ENCODE peak calls at places on chromosomes 4 and X, in six cellular contexts. Z, O, I, Q, S and A are unnamed samples.

GRCh38 chrX:10041383-10041782 is 74.2 kb downstream of the CLDN34 start:
- DNase-seq in I (no peak), Z (no peak), S (no peak), Q (no peak), O (no peak), A (no peak)

GRCh38 chrX:122046815-122047214 is 999.4 kb downstream of the GLUD2 start:
- DNase-seq in Z (no peak), O (no peak), Q (no peak), I (no peak), S (no peak), A (no peak)

GRCh38 chrX:46722742-46723568 is 36.0 kb downstream of the SLC9A7 start:
- DNase-seq in O (no peak), S (no peak), Z (no peak), I (no peak), Q (no peak), A (no peak)

GRCh38 chr4:66123195-66123594 is 452.9 kb upstream of the EPHA5 start:
- DNase-seq in O (no peak), Z (no peak), I (no peak), S (no peak), Q (no peak), A (no peak)

GRCh38 chr4:1785592-1785991 is 7.5 kb upstream of the FGFR3 start:
- DNase-seq in S (no peak), O (no peak), I (no peak), Z (no peak), Q (no peak), A (no peak)

GRCh38 chr4:130479020-130479419 is 1383.1 kb downstream of the C4orf33 start:
- DNase-seq in S (no peak), Q (no peak), O (no peak), I (no peak), Z (no peak), A (no peak)

GRCh38 chr4:119118397-119118796 is 17.2 kb upstream of the MYOZ2 start:
- DNase-seq in S (no peak), O (no peak), Z (no peak), Q (no peak), I (no peak), A (no peak)

GRCh38 chr4:129043523-129043922 is 49.8 kb downstream of the SCLT1 start:
- DNase-seq in Q (no peak), O (peak), I (no peak), S (no peak), Z (no peak), A (peak)

GRCh38 chrX:153662266-153662665 is 11.3 kb downstream of the PNCK start:
- DNase-seq in I (peak), Z (peak), O (peak), S (no peak), Q (no peak), A (no peak)

GRCh38 chr4:110631582-110632505 is 9.0 kb upstream of the PITX2 start:
- DNase-seq in O (peak), Z (peak), S (peak), I (peak), Q (no peak), A (peak)

GRCh38 chrX:16386126-16386525 is 218.8 kb downstream of the MAGEB17 start:
- DNase-seq in O (no peak), Z (no peak), S (no peak), I (no peak), Q (no peak), A (no peak)

GRCh38 chrX:119512145-119512800 is 44.0 kb downstream of the SLC25A5 start:
- DNase-seq in Z (peak), O (peak), S (peak), Q (no peak), I (no peak), A (peak)

GRCh38 chr4:188396037-188396436 is 256.8 kb downstream of the TRIML1 start:
- DNase-seq in O (no peak), Q (no peak), I (no peak), Z (no peak), S (no peak), A (no peak)

GRCh38 chr4:40289366-40290188 is 45.6 kb upstream of the CHRNA9 start:
- DNase-seq in Z (no peak), O (no peak), I (no peak), S (peak), Q (no peak), A (peak)

GRCh38 chrX:3263681-3264126 is 82.7 kb downstream of the MXRA5 start:
- DNase-seq in I (no peak), Q (no peak), O (no peak), S (no peak), Z (no peak), A (no peak)

GRCh38 chr4:105184316-105184988 is 37.8 kb downstream of the TET2 start:
- DNase-seq in O (no peak), Z (no peak), I (no peak), S (no peak), Q (no peak), A (no peak)

GRCh38 chr4:20318899-20319291 is 67.2 kb downstream of the SLIT2 start:
- DNase-seq in O (no peak), Z (no peak), Q (no peak), S (no peak), I (no peak), A (no peak)

GRCh38 chr4:139265654-139266053 is 14.4 kb downstream of the MGARP start:
- DNase-seq in O (no peak), Q (no peak), S (no peak), I (no peak), Z (no peak), A (no peak)

GRCh38 chr4:16804581-16804980 is 93.9 kb downstream of the LDB2 start:
- DNase-seq in Q (no peak), O (no peak), Z (no peak), S (no peak), I (no peak), A (no peak)

GRCh38 chr4:138835833-138836521 is 179.6 kb upstream of the NOCT start:
- DNase-seq in S (no peak), O (peak), I (no peak), Q (no peak), Z (peak), A (no peak)

GRCh38 chr4:15378055-15378454 is 49.8 kb upstream of the C1QTNF7 start:
- DNase-seq in O (no peak), I (no peak), S (no peak), Z (no peak), Q (no peak), A (no peak)

GRCh38 chrX:12777670-12778069 is 13.5 kb upstream of the PRPS2 start:
- DNase-seq in I (no peak), Z (no peak), Q (no peak), O (no peak), S (no peak), A (no peak)

GRCh38 chrX:150587585-150588503 is 19.4 kb downstream of the MTM1 start:
- DNase-seq in I (no peak), S (peak), O (no peak), Z (peak), Q (no peak), A (no peak)

GRCh38 chr4:129233691-129234090 is 137.7 kb downstream of the C4orf33 start:
- DNase-seq in Q (no peak), S (no peak), I (no peak), O (no peak), Z (no peak), A (no peak)

GRCh38 chr4:68891679-68892078 is 59.9 kb downstream of the UGT2A3 start:
- DNase-seq in Q (no peak), I (no peak), Z (no peak), S (no peak), O (no peak), A (no peak)

GRCh38 chr4:56261027-56261426 is 126.3 kb downstream of the AASDH start:
- DNase-seq in O (no peak), Q (peak), I (no peak), Z (no peak), S (no peak), A (no peak)

GRCh38 chrX:24375732-24376131 is 15.3 kb downstream of the SUPT20HL1 start:
- DNase-seq in O (no peak), I (no peak), S (no peak), Z (no peak), Q (no peak), A (no peak)

GRCh38 chr4:167578906-167579305 is 344.6 kb upstream of the SPOCK3 start:
- DNase-seq in I (no peak), S (no peak), Z (no peak), Q (no peak), O (no peak), A (no peak)

GRCh38 chr4:168028568-168028967 is 63.8 kb upstream of the ANXA10 start:
- DNase-seq in Q (no peak), I (no peak), Z (peak), O (peak), S (no peak), A (no peak)

GRCh38 chrX:23861215-23861896 is 46.4 kb downstream of the APOO start:
- DNase-seq in Z (no peak), S (no peak), I (no peak), Q (no peak), O (no peak), A (no peak)

GRCh38 chr4:80049813-80050534 is 23.1 kb downstream of the ANTXR2 start:
- DNase-seq in O (no peak), Z (no peak), S (no peak), Q (no peak), I (no peak), A (no peak)

GRCh38 chr4:48024522-48024921 is 8.0 kb downstream of the NIPAL1 start:
- DNase-seq in Z (no peak), Q (no peak), O (no peak), I (no peak), S (no peak), A (no peak)

GRCh38 chr4:126269106-126269505 is 954.4 kb downstream of the FAT4 start:
- DNase-seq in Z (no peak), I (no peak), S (no peak), Q (no peak), O (no peak), A (no peak)

GRCh38 chr4:126265880-126266279 is 951.1 kb downstream of the FAT4 start:
- DNase-seq in Z (no peak), I (no peak), S (no peak), O (no peak), Q (no peak), A (no peak)

GRCh38 chr4:126267689-126268088 is 952.9 kb downstream of the FAT4 start:
- DNase-seq in Q (no peak), Z (no peak), S (no peak), I (no peak), O (no peak), A (no peak)

GRCh38 chr4:126268106-126268505 is 953.4 kb downstream of the FAT4 start:
- DNase-seq in I (no peak), O (no peak), S (no peak), Z (no peak), Q (no peak), A (no peak)

DNA sequence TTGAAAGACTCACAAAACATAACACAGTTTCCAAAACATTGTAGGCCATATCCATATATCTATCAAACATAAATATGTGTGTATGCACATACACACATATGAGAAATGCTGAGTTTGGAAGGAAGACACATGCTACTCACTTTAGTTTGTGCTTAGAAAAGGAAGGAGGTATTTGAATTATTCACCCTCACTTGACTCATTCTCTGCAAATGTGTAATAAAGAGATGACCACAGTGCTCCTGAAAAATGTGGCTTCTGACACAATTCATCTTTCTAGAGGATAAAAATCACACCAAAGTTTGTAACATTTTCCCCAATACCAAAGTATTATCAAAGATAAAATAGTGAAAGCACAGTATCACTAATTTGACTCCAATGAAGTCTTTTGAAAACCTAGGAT is 950.1 kb downstream of the FAT4 start:
- DNase-seq in O (no peak), Q (no peak), S (no peak), I (no peak), Z (no peak), A (no peak)
- TF ChIP-seq GABPA in O (no peak), Q (no peak), S (no peak), I (no peak), Z (no peak), A (no peak)

GRCh38 chr4:24798036-24798610 is 2.8 kb downstream of the SOD3 start:
- DNase-seq in I (peak), Q (no peak), S (no peak), Z (no peak), O (no peak), A (no peak)
- TF ChIP-seq GABPA in I (no peak), Q (no peak), S (no peak), Z (no peak), O (no peak), A (no peak)

GRCh38 chr4:101067383-101067782 is 279.9 kb downstream of the PPP3CA start:
- DNase-seq in I (no peak), Z (no peak), Q (no peak), S (no peak), O (no peak), A (no peak)
- TF ChIP-seq GABPA in I (no peak), Z (no peak), Q (no peak), S (no peak), O (no peak), A (no peak)

DNA sequence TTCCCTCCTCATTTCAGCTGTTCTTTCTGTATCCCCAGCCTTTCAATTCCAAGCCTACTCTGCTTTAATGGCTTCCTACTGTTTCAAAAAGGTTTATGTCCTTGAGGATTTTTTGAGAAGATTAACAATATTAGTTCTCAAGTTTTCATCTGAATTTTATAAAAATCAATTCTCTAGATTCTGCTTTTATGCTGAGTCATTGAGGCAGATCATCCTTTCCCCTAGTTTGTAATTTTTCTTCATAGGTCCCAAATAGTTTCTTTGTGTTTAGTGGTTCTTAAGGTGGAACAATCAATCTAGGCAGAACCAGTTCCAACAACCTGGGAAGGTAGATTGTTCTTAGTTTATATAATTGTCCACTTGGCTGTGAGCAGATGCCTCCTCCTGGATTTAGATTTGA is 100.1 kb upstream of the NAP1L5 start:
- DNase-seq in S (no peak), Z (no peak), I (no peak), Q (no peak), O (no peak), A (no peak)
- TF ChIP-seq GABPA in S (no peak), Z (no peak), I (no peak), Q (no peak), O (no peak), A (no peak)

GRCh38 chr4:185909959-185910358 is 98.0 kb upstream of the SORBS2 start:
- DNase-seq in S (no peak), I (no peak), Z (no peak), Q (no peak), O (no peak), A (no peak)
- TF ChIP-seq GABPA in S (no peak), I (no peak), Z (no peak), Q (no peak), O (no peak), A (no peak)

DNA sequence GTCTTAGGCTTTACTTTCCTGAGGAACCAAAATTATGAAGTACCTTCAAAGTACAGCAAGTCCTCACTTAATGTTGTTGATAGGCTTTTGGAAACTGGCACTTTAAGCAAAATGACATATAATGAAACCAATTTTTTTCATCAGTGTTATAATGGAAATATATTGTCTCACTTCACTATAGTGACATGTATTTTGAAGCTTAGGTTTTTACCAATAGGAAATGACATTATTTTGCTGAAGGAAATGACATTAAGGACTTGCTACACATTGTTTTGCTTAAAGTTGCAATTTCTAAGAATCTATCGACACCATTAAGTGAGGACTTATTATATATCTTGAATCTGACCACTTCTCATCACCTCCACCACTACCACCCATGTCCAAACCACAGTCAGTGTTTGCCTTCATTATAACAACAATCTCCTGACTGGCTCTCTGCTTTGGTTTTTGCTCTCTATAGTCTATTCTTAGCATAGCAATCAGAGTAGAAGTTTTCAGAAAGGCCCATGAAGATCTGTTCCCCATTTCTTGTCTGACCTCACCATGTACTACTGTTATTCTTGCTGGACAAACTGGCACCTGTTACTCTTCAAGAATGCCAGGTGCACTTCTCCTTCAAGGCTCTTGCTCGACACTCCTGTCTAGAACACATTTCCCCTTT is 311.2 kb downstream of the BMPR1B start:
- DNase-seq in S (no peak), Z (no peak), Q (no peak), O (no peak), I (no peak), A (no peak)
- TF ChIP-seq GABPA in S (no peak), Z (no peak), Q (no peak), O (no peak), I (no peak), A (no peak)

DNA sequence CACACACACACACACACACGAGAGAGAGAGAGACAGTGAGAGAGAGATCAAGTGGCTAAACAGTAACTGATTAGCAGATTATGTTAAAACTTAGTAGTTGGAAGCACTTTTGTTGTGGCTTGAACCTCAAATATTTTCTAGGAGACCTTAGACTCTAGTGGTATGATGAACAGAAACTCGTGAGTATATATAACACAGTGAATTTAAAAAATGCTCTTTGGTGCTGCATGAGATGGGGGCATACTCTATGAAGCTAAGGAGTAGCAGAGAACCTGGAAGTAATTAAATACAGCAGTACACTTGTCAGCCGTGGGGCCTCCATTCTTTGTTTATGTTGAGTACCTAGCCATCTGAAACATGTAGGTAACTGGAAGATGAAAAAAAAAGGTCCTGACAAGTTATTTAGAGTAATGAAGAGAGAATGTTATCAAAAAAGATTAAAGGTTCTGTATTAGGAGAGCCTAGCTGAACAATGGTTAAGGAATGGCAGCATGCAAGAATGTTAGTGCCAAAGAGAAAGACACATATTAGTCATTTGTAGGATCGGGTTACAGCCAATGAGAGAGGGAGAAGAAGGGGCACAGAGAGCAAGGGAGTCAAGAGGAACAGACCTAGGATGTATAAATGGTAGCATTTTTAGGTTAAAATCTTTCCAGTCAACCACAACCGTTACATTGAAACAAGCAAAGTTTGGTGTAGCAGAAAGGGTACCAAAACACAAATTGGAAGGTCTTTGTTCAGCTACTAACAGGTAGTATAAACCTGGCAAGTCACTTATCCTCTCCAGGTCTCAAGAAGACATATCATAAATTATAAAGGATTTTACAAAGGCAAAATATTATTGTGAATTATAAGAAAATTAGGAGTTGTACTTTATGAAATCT is 316.7 kb upstream of the DIPK2B start:
- DNase-seq in S (no peak), Q (no peak), I (no peak), Z (no peak), O (peak), A (no peak)
- TF ChIP-seq GABPA in S (no peak), Q (no peak), I (no peak), Z (no peak), O (no peak), A (no peak)

DNA sequence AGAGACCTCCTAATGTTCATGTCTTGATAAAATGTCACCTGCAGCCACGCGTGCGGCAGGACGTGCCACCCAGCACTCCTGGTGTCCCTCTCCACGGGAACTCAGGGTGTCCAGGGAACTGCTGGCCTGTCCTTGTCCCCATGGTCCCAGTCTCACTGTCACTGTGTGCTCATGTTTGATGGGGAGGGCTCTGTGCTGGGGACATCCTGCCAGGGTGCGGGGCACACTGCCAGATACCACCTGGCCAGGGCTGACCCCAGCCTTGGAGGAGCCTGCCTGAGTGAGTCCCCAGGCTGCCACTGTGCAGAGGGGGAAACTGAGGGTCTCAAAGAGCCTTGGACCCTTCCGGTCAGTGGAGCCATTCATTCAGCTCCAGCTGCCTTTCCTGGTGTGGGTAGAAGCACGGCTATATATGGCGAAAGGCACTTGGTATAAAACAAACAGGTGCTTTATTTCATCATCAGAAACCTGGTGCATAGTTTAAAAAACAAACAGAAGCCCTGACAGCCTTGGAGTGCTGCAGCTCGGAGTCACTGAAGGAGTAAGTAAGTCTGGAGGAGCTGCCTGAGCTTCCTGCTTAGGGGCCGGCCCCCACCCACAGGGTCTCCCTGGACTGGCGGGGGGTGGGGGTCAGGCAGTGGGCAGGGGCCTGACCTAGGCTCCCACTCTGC is 32.9 kb downstream of the NOP14 start:
- DNase-seq in O (peak), I (no peak), S (no peak), Z (no peak), Q (no peak), A (no peak)
- TF ChIP-seq GABPA in O (no peak), I (no peak), S (no peak), Z (no peak), Q (no peak), A (no peak)

GRCh38 chrX:115036029-115036428 is 18.6 kb upstream of the IL13RA2 start:
- DNase-seq in O (no peak), Q (no peak), S (no peak), I (no peak), Z (no peak), A (no peak)
- TF ChIP-seq GABPA in O (no peak), Q (no peak), S (no peak), I (no peak), Z (no peak), A (no peak)